ENCODE peak calls at places on chromosome 18, in eight cellular contexts. O, U, G, D, Z, R, T and H are unnamed samples.
A peak's percentile ranks its signal among the peaks of the same experiment; 100 is the strongest.

GRCh38 chr18:66495844-66496243 is 108.0 kb downstream of the CDH19 start:
- DNase-seq in O (peak; percentile 57), U (peak; percentile 51), G (no peak), D (no peak), Z (peak; percentile 63), R (peak; percentile 77), T (peak; percentile 50), H (no peak)

GRCh38 chr18:26482567-26482966 is 65.8 kb downstream of the KCTD1 start:
- DNase-seq in O (no peak), U (no peak), G (no peak), D (no peak), Z (no peak), R (no peak), T (no peak), H (no peak)

GRCh38 chr18:11660691-11661090 is 28.4 kb upstream of the GNAL start:
- DNase-seq in O (no peak), U (no peak), G (no peak), D (no peak), Z (no peak), R (no peak), T (no peak), H (no peak)

GRCh38 chr18:48820483-48821250 is 130.1 kb downstream of the SMAD7 start:
- DNase-seq in O (peak; percentile 36), U (peak; percentile 40), G (no peak), D (peak; percentile 39), Z (peak; percentile 57), R (no peak), T (peak; percentile 60), H (no peak)

GRCh38 chr18:54388203-54389142 is 30.8 kb downstream of the C18orf54 start:
- DNase-seq in O (no peak), U (no peak), G (peak; percentile 73), D (no peak), Z (no peak), R (peak; percentile 41), T (peak; percentile 68), H (peak; percentile 50)

GRCh38 chr18:56021136-56021813 is 433.3 kb upstream of the TCF4 start:
- DNase-seq in O (no peak), U (no peak), G (peak; percentile 14), D (no peak), Z (no peak), R (no peak), T (no peak), H (no peak)

GRCh38 chr18:27165412-27165811 is 19.7 kb downstream of the CHST9 start:
- DNase-seq in O (no peak), U (no peak), G (no peak), D (no peak), Z (no peak), R (no peak), T (no peak), H (no peak)

GRCh38 chr18:38362286-38362792 is 796.7 kb upstream of the CELF4 start:
- DNase-seq in O (no peak), U (no peak), G (no peak), D (no peak), Z (no peak), R (no peak), T (no peak), H (no peak)

GRCh38 chr18:9474103-9474982 is 970 bp upstream of the RALBP1 start:
- DNase-seq in O (no peak), U (no peak), G (no peak), D (peak; percentile 54), Z (no peak), R (peak; percentile 91), T (no peak), H (no peak)

GRCh38 chr18:55588001-55588875 is at the start of gene TCF4:
- DNase-seq in O (peak; percentile 68), U (peak; percentile 81), G (peak; percentile 66), D (peak; percentile 55), Z (peak; percentile 75), R (peak; percentile 30), T (peak; percentile 37), H (no peak)

DNA sequence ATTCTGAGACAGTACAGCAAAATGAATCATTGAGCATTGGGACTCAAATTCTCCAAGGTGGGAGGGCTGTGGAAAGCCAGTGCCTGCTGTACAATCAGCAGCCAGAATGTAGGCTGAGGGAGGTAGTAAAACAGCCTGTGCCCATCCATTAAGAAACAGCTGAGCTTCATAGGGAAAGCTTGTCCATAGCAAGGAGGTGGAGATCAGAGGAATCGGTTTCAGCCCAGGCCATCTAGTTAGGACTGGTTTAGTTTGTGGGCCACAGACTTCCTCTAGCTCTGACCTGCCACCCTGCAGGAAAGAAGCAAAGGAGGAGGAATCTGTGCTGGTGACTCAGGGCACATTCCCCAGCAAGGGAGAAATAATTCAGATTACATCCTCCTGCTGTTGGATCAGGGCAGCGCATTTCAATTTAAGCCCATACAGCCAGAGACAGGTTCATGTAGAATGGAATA is 333.4 kb downstream of the SETBP1 start:
- DNase-seq in O (no peak), U (no peak), G (peak; percentile 78), D (no peak), Z (no peak), R (peak; percentile 20), T (no peak), H (no peak)
- TF ChIP-seq CTCF in O (no peak), U (no peak), G (peak; percentile 48), D (no peak), Z (peak; percentile 9), R (no peak), T (no peak), H (no peak)

DNA sequence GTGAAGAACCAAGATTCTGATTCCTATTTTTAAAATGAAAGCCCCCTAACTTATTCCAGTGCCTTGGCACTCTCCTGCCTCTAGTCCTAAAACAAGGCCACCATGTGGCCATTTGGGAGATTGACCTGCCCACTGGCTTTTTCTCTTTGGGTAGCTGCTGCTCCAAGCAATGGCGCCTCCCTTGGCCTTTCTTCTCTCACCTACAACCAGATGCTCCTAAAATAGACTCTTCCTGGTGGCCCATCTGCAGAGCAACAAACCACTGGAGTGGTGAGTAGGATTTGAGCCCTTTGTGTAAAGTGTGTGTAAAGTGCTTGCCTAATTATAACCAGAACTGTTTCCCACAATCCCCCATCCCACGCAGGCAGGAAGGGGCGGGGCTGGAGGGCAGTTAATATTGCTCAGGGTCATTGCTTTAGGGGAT is 114.2 kb downstream of the FHOD3 start:
- DNase-seq in O (no peak), U (no peak), G (peak; percentile 16), D (no peak), Z (no peak), R (peak; percentile 18), T (peak; percentile 7), H (no peak)
- TF ChIP-seq CTCF in O (no peak), U (peak; percentile 26), G (peak; percentile 47), D (no peak), Z (no peak), R (no peak), T (no peak), H (no peak)

GRCh38 chr18:79317718-79318117 is 78.0 kb upstream of the NFATC1 start:
- DNase-seq in O (no peak), U (no peak), G (no peak), D (no peak), Z (no peak), R (no peak), T (no peak), H (no peak)
- TF ChIP-seq CTCF in O (no peak), U (no peak), G (peak; percentile 8), D (no peak), Z (no peak), R (no peak), T (no peak), H (no peak)

GRCh38 chr18:49859725-49860124 is 46.4 kb upstream of the ACAA2 start:
- DNase-seq in O (no peak), U (no peak), G (no peak), D (no peak), Z (no peak), R (peak; percentile 34), T (no peak), H (no peak)

GRCh38 chr18:49857708-49858107 is 44.4 kb upstream of the ACAA2 start:
- DNase-seq in O (no peak), U (no peak), G (no peak), D (no peak), Z (no peak), R (no peak), T (no peak), H (no peak)

GRCh38 chr18:49856531-49856930 is 43.2 kb upstream of the ACAA2 start:
- DNase-seq in O (no peak), U (no peak), G (no peak), D (no peak), Z (no peak), R (no peak), T (no peak), H (no peak)

GRCh38 chr18:49859006-49859359 is 45.6 kb upstream of the ACAA2 start:
- DNase-seq in O (no peak), U (no peak), G (no peak), D (peak; percentile 84), Z (no peak), R (peak; percentile 82), T (no peak), H (no peak)

DNA sequence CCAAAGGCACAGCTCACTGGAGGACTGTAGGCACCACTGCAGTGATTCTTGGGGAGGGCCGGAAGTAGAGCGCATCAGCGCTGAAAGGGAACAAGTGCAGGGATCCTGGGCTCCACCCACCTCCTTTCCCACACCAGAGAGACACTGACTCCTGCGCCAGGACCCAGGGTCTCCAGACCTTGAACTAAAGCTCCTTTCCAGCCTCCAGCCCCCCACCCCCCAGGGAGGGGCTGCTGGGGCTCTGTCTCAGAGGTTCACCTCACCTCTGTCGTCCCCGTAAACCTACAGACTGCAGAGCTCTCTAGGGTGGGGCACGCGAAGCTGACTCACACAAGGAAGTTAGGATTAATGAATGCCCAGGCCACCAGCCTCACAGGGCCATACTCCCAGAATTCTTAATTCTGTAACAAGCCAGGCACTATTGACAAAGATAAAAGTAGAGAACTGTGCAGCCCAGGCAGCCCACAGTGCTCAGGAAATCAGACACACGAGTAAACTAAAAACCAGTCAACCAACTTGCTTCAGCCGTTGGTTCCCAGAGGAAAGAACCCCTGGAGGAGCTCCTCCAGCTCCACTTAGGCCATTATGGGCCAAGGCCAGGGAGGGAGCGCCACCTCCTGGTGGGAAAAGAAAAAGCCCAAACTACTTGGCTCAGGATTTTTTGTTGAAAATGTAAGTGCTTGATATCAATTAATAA is 45.1 kb upstream of the ACAA2 start:
- DNase-seq in O (peak; percentile 66), U (peak; percentile 73), G (peak; percentile 83), D (peak; percentile 85), Z (peak; percentile 75), R (peak; percentile 77), T (peak; percentile 74), H (no peak)
- TF ChIP-seq CTCF in O (peak; percentile 93), U (peak; percentile 93), G (peak; percentile 91), D (peak; percentile 45), Z (peak; percentile 94), R (peak; percentile 81), T (peak; percentile 97), H (peak; percentile 92)